ENCODE peak calls at places on chromosome 5, in seven cellular contexts. M is OCI-M1; E is NCI-H187 treated with DMSO at 0.1 percent for 48 hours; W is thyroid gland; D is RPMI8226; R is stimulated activated CD4-positive, alpha-beta T cell treated with anti-CD3 and anti-CD28 coated beads, Interleukin-15, amount 100 ng/mL, for 24 hours; C is GDM1. V is an unnamed sample.

GRCh38 chr5:995318-995717 is 13.3 kb upstream of the NKD2 start:
- DNase-seq in M (no peak), E (no peak), W (no peak), D (no peak), R (no peak), C (no peak), V (no peak)

GRCh38 chr5:54257366-54258118 is 52.8 kb downstream of the ARL15 start:
- DNase-seq in M (no peak), E (no peak), W (peak), D (no peak), R (no peak), C (no peak), V (peak)

GRCh38 chr5:141199359-141200235 is at the start of gene PCDHB11:
- DNase-seq in M (peak), E (peak), W (no peak), D (peak), R (no peak), C (no peak), V (peak)

GRCh38 chr5:55134053-55134722 is 25.8 kb upstream of the GPX8 start:
- DNase-seq in M (no peak), E (no peak), W (no peak), D (no peak), R (peak), C (no peak), V (no peak)

GRCh38 chr5:144024085-144024484 is 146.4 kb downstream of the YIPF5 start:
- DNase-seq in M (no peak), E (no peak), W (no peak), D (no peak), R (no peak), C (no peak), V (no peak)

GRCh38 chr5:87282254-87282653 is 14.6 kb downstream of the RASA1 start:
- DNase-seq in M (no peak), E (no peak), W (no peak), D (no peak), R (no peak), C (no peak), V (no peak)

GRCh38 chr5:180704362-180704761 is 35.5 kb downstream of the OR2Y1 start:
- DNase-seq in M (peak), E (no peak), W (no peak), D (peak), R (no peak), C (no peak), V (peak)

GRCh38 chr5:83096660-83097334 is 19.4 kb downstream of the XRCC4 start:
- DNase-seq in M (no peak), E (no peak), W (no peak), D (no peak), R (no peak), C (no peak), V (no peak)

GRCh38 chr5:28275931-28276330 is 1237.5 kb upstream of the CDH9 start:
- DNase-seq in M (no peak), E (no peak), W (no peak), D (no peak), R (no peak), C (no peak), V (no peak)

GRCh38 chr5:110917161-110917875 is 154.2 kb upstream of the TSLP start:
- DNase-seq in M (no peak), E (no peak), W (no peak), D (no peak), R (no peak), C (no peak), V (no peak)

GRCh38 chr5:104088876-104089778 is 526.5 kb upstream of the NUDT12 start:
- DNase-seq in M (peak), E (no peak), W (no peak), D (no peak), R (no peak), C (no peak), V (no peak)

GRCh38 chr5:2371419-2371710 is 380.1 kb downstream of the IRX2 start:
- DNase-seq in M (no peak), E (no peak), W (no peak), D (no peak), R (no peak), C (no peak), V (no peak)

GRCh38 chr5:9174446-9174845 is 371.4 kb downstream of the SEMA5A start:
- DNase-seq in M (no peak), E (no peak), W (no peak), D (no peak), R (no peak), C (no peak), V (no peak)

GRCh38 chr5:32094691-32095090 is 79.4 kb downstream of the GOLPH3 start:
- DNase-seq in M (no peak), E (no peak), W (no peak), D (no peak), R (no peak), C (no peak), V (no peak)

GRCh38 chr5:8576178-8576577 is 707.2 kb downstream of the MTRR start:
- DNase-seq in M (no peak), E (no peak), W (no peak), D (no peak), R (no peak), C (no peak), V (no peak)

V was measured in NCI-H146.